ENCODE peak calls at places on chromosomes 12 and 14, in six cellular contexts. One of them, this sample, is unnamed.

GRCh38 chr12:112841891-112842290 is 50.3 kb downstream of the RPH3A start:
- DNase-seq in GM20000: no peak
- DNase-seq in ELR: peak; percentile 69
- DNase-seq in stimulated activated CD8-positive, alpha-beta memory T cell treated with anti-CD3 and anti-CD28 coated beads, Interleukin-7, amount 100 ng/mL, for 4 hours: no peak
- DNase-seq in activated naive CD8-positive, alpha-beta T cell treated with anti-CD3 and anti-CD28 coated beads, Interleukin-2, amount 50 U/mL, for 16 hours: no peak
- DNase-seq in AML-193: no peak
- DNase-seq in this sample: no peak

GRCh38 chr12:92933606-92934005 is 4.5 kb upstream of the EEA1 start:
- DNase-seq in GM20000: no peak
- DNase-seq in activated naive CD8-positive, alpha-beta T cell treated with anti-CD3 and anti-CD28 coated beads, Interleukin-2, amount 50 U/mL, for 16 hours: no peak
- DNase-seq in ELR: no peak
- DNase-seq in stimulated activated CD8-positive, alpha-beta memory T cell treated with anti-CD3 and anti-CD28 coated beads, Interleukin-7, amount 100 ng/mL, for 4 hours: no peak
- DNase-seq in AML-193: no peak
- DNase-seq in this sample: no peak

GRCh38 chr14:99806841-99807240 is 13.6 kb downstream of the EML1 start:
- DNase-seq in stimulated activated CD8-positive, alpha-beta memory T cell treated with anti-CD3 and anti-CD28 coated beads, Interleukin-7, amount 100 ng/mL, for 4 hours: no peak
- DNase-seq in GM20000: no peak
- DNase-seq in AML-193: no peak
- DNase-seq in activated naive CD8-positive, alpha-beta T cell treated with anti-CD3 and anti-CD28 coated beads, Interleukin-2, amount 50 U/mL, for 16 hours: no peak
- DNase-seq in ELR: no peak
- DNase-seq in this sample: no peak

GRCh38 chr12:122880668-122881067 is 15.3 kb downstream of the VPS37B start:
- DNase-seq in activated naive CD8-positive, alpha-beta T cell treated with anti-CD3 and anti-CD28 coated beads, Interleukin-2, amount 50 U/mL, for 16 hours: no peak
- DNase-seq in GM20000: no peak
- DNase-seq in ELR: peak; percentile 55
- DNase-seq in AML-193: no peak
- DNase-seq in stimulated activated CD8-positive, alpha-beta memory T cell treated with anti-CD3 and anti-CD28 coated beads, Interleukin-7, amount 100 ng/mL, for 4 hours: no peak
- DNase-seq in this sample: no peak

GRCh38 chr12:104733717-104734175 is 224.3 kb downstream of the SLC41A2 start:
- DNase-seq in GM20000: peak; percentile 38
- DNase-seq in ELR: peak; percentile 38
- DNase-seq in stimulated activated CD8-positive, alpha-beta memory T cell treated with anti-CD3 and anti-CD28 coated beads, Interleukin-7, amount 100 ng/mL, for 4 hours: no peak
- DNase-seq in AML-193: no peak
- DNase-seq in activated naive CD8-positive, alpha-beta T cell treated with anti-CD3 and anti-CD28 coated beads, Interleukin-2, amount 50 U/mL, for 16 hours: no peak
- DNase-seq in this sample: no peak

GRCh38 chr12:124613151-124613585 is 45.8 kb upstream of the NCOR2 start:
- DNase-seq in activated naive CD8-positive, alpha-beta T cell treated with anti-CD3 and anti-CD28 coated beads, Interleukin-2, amount 50 U/mL, for 16 hours: no peak
- DNase-seq in GM20000: no peak
- DNase-seq in ELR: no peak
- DNase-seq in stimulated activated CD8-positive, alpha-beta memory T cell treated with anti-CD3 and anti-CD28 coated beads, Interleukin-7, amount 100 ng/mL, for 4 hours: no peak
- DNase-seq in AML-193: no peak
- DNase-seq in this sample: no peak

GRCh38 chr12:102567031-102567985 is 86.9 kb upstream of the IGF1 start:
- DNase-seq in GM20000: no peak
- DNase-seq in AML-193: no peak
- DNase-seq in ELR: peak; percentile 90
- DNase-seq in activated naive CD8-positive, alpha-beta T cell treated with anti-CD3 and anti-CD28 coated beads, Interleukin-2, amount 50 U/mL, for 16 hours: no peak
- DNase-seq in stimulated activated CD8-positive, alpha-beta memory T cell treated with anti-CD3 and anti-CD28 coated beads, Interleukin-7, amount 100 ng/mL, for 4 hours: no peak
- DNase-seq in this sample: no peak

GRCh38 chr12:124828264-124829007 is 35.2 kb downstream of the SCARB1 start:
- DNase-seq in activated naive CD8-positive, alpha-beta T cell treated with anti-CD3 and anti-CD28 coated beads, Interleukin-2, amount 50 U/mL, for 16 hours: no peak
- DNase-seq in AML-193: no peak
- DNase-seq in ELR: peak; percentile 84
- DNase-seq in GM20000: no peak
- DNase-seq in stimulated activated CD8-positive, alpha-beta memory T cell treated with anti-CD3 and anti-CD28 coated beads, Interleukin-7, amount 100 ng/mL, for 4 hours: no peak
- DNase-seq in this sample: no peak

GRCh38 chr14:92519246-92520101 is 5.9 kb downstream of the RIN3 start:
- DNase-seq in stimulated activated CD8-positive, alpha-beta memory T cell treated with anti-CD3 and anti-CD28 coated beads, Interleukin-7, amount 100 ng/mL, for 4 hours: no peak
- DNase-seq in activated naive CD8-positive, alpha-beta T cell treated with anti-CD3 and anti-CD28 coated beads, Interleukin-2, amount 50 U/mL, for 16 hours: no peak
- DNase-seq in ELR: no peak
- DNase-seq in GM20000: no peak
- DNase-seq in AML-193: no peak
- DNase-seq in this sample: no peak

GRCh38 chr12:3129301-3130052 is 52.3 kb downstream of the TSPAN9 start:
- DNase-seq in stimulated activated CD8-positive, alpha-beta memory T cell treated with anti-CD3 and anti-CD28 coated beads, Interleukin-7, amount 100 ng/mL, for 4 hours: no peak
- DNase-seq in GM20000: no peak
- DNase-seq in ELR: peak; percentile 82
- DNase-seq in activated naive CD8-positive, alpha-beta T cell treated with anti-CD3 and anti-CD28 coated beads, Interleukin-2, amount 50 U/mL, for 16 hours: no peak
- DNase-seq in AML-193: peak; percentile 34
- DNase-seq in this sample: peak; percentile 67

GRCh38 chr12:27273114-27273513 is 29.0 kb downstream of the STK38L start:
- DNase-seq in activated naive CD8-positive, alpha-beta T cell treated with anti-CD3 and anti-CD28 coated beads, Interleukin-2, amount 50 U/mL, for 16 hours: no peak
- DNase-seq in stimulated activated CD8-positive, alpha-beta memory T cell treated with anti-CD3 and anti-CD28 coated beads, Interleukin-7, amount 100 ng/mL, for 4 hours: no peak
- DNase-seq in GM20000: no peak
- DNase-seq in ELR: no peak
- DNase-seq in AML-193: no peak
- DNase-seq in this sample: no peak

GRCh38 chr12:16844875-16845274 is 238.9 kb upstream of the LMO3 start:
- DNase-seq in stimulated activated CD8-positive, alpha-beta memory T cell treated with anti-CD3 and anti-CD28 coated beads, Interleukin-7, amount 100 ng/mL, for 4 hours: no peak
- DNase-seq in activated naive CD8-positive, alpha-beta T cell treated with anti-CD3 and anti-CD28 coated beads, Interleukin-2, amount 50 U/mL, for 16 hours: no peak
- DNase-seq in GM20000: no peak
- DNase-seq in AML-193: no peak
- DNase-seq in ELR: peak; percentile 13
- DNase-seq in this sample: no peak

GRCh38 chr12:119683413-119683812 is 15.5 kb downstream of the PRKAB1 start:
- DNase-seq in AML-193: no peak
- DNase-seq in GM20000: no peak
- DNase-seq in ELR: peak; percentile 78
- DNase-seq in activated naive CD8-positive, alpha-beta T cell treated with anti-CD3 and anti-CD28 coated beads, Interleukin-2, amount 50 U/mL, for 16 hours: no peak
- DNase-seq in stimulated activated CD8-positive, alpha-beta memory T cell treated with anti-CD3 and anti-CD28 coated beads, Interleukin-7, amount 100 ng/mL, for 4 hours: no peak
- DNase-seq in this sample: no peak

GRCh38 chr14:73403181-73403752 is 55.1 kb downstream of the NUMB start:
- DNase-seq in stimulated activated CD8-positive, alpha-beta memory T cell treated with anti-CD3 and anti-CD28 coated beads, Interleukin-7, amount 100 ng/mL, for 4 hours: no peak
- DNase-seq in AML-193: no peak
- DNase-seq in ELR: no peak
- DNase-seq in activated naive CD8-positive, alpha-beta T cell treated with anti-CD3 and anti-CD28 coated beads, Interleukin-2, amount 50 U/mL, for 16 hours: no peak
- DNase-seq in GM20000: no peak
- DNase-seq in this sample: no peak

GRCh38 chr12:45893240-45893639 is 97.1 kb downstream of the SCAF11 start:
- DNase-seq in activated naive CD8-positive, alpha-beta T cell treated with anti-CD3 and anti-CD28 coated beads, Interleukin-2, amount 50 U/mL, for 16 hours: no peak
- DNase-seq in ELR: peak; percentile 53
- DNase-seq in AML-193: no peak
- DNase-seq in GM20000: no peak
- DNase-seq in stimulated activated CD8-positive, alpha-beta memory T cell treated with anti-CD3 and anti-CD28 coated beads, Interleukin-7, amount 100 ng/mL, for 4 hours: no peak
- DNase-seq in this sample: no peak

GRCh38 chr12:104720346-104721064 is 237.6 kb downstream of the SLC41A2 start:
- DNase-seq in ELR: peak; percentile 41
- DNase-seq in stimulated activated CD8-positive, alpha-beta memory T cell treated with anti-CD3 and anti-CD28 coated beads, Interleukin-7, amount 100 ng/mL, for 4 hours: peak; percentile 52
- DNase-seq in activated naive CD8-positive, alpha-beta T cell treated with anti-CD3 and anti-CD28 coated beads, Interleukin-2, amount 50 U/mL, for 16 hours: peak; percentile 24
- DNase-seq in AML-193: no peak
- DNase-seq in GM20000: peak; percentile 49
- DNase-seq in this sample: no peak

GRCh38 chr12:91367234-91367849 is 184.7 kb upstream of the DCN start:
- DNase-seq in ELR: peak; percentile 32
- DNase-seq in stimulated activated CD8-positive, alpha-beta memory T cell treated with anti-CD3 and anti-CD28 coated beads, Interleukin-7, amount 100 ng/mL, for 4 hours: no peak
- DNase-seq in activated naive CD8-positive, alpha-beta T cell treated with anti-CD3 and anti-CD28 coated beads, Interleukin-2, amount 50 U/mL, for 16 hours: no peak
- DNase-seq in AML-193: peak; percentile 11
- DNase-seq in GM20000: peak; percentile 7
- DNase-seq in this sample: no peak

GRCh38 chr14:35337557-35338255 is 45.5 kb downstream of the PSMA6 start:
- DNase-seq in AML-193: no peak
- DNase-seq in ELR: no peak
- DNase-seq in stimulated activated CD8-positive, alpha-beta memory T cell treated with anti-CD3 and anti-CD28 coated beads, Interleukin-7, amount 100 ng/mL, for 4 hours: no peak
- DNase-seq in GM20000: no peak
- DNase-seq in activated naive CD8-positive, alpha-beta T cell treated with anti-CD3 and anti-CD28 coated beads, Interleukin-2, amount 50 U/mL, for 16 hours: no peak
- DNase-seq in this sample: no peak

GRCh38 chr14:101364503-101365328 is 196.6 kb upstream of the DIO3 start:
- DNase-seq in stimulated activated CD8-positive, alpha-beta memory T cell treated with anti-CD3 and anti-CD28 coated beads, Interleukin-7, amount 100 ng/mL, for 4 hours: no peak
- DNase-seq in ELR: no peak
- DNase-seq in AML-193: no peak
- DNase-seq in activated naive CD8-positive, alpha-beta T cell treated with anti-CD3 and anti-CD28 coated beads, Interleukin-2, amount 50 U/mL, for 16 hours: no peak
- DNase-seq in GM20000: no peak
- DNase-seq in this sample: no peak

GRCh38 chr14:67551940-67552339 is 18.9 kb downstream of the PLEKHH1 start:
- DNase-seq in stimulated activated CD8-positive, alpha-beta memory T cell treated with anti-CD3 and anti-CD28 coated beads, Interleukin-7, amount 100 ng/mL, for 4 hours: no peak
- DNase-seq in activated naive CD8-positive, alpha-beta T cell treated with anti-CD3 and anti-CD28 coated beads, Interleukin-2, amount 50 U/mL, for 16 hours: no peak
- DNase-seq in GM20000: no peak
- DNase-seq in AML-193: no peak
- DNase-seq in ELR: no peak
- DNase-seq in this sample: no peak

This sample was measured in SIG-M5.